ENCODE peak calls at places on chromosomes 3 and 15, in seven cellular contexts. One of them, this sample, is unnamed.
A peak's percentile ranks its signal among the peaks of the same experiment; 100 is the strongest.

GRCh38 chr3:50696276-50696675 is 21.5 kb downstream of the DOCK3 start:
- DNase-seq in cardiac fibroblast: no peak
- DNase-seq in NCI-H510A: no peak
- DNase-seq in CD8-positive, alpha-beta T cell: no peak
- DNase-seq in psoas muscle: no peak
- DNase-seq in NCI-H345: no peak
- DNase-seq in heart right ventricle: no peak
- DNase-seq in this sample: no peak

GRCh38 chr3:184234224-184234623 is 4.8 kb downstream of the VWA5B2 start:
- DNase-seq in NCI-H345: no peak
- DNase-seq in heart right ventricle: no peak
- DNase-seq in CD8-positive, alpha-beta T cell: no peak
- DNase-seq in NCI-H510A: no peak
- DNase-seq in cardiac fibroblast: peak; percentile 87
- DNase-seq in psoas muscle: peak; percentile 79
- DNase-seq in this sample: no peak

GRCh38 chr3:152941825-152942224 is 106.9 kb downstream of the P2RY1 start:
- DNase-seq in NCI-H510A: no peak
- DNase-seq in NCI-H345: no peak
- DNase-seq in heart right ventricle: no peak
- DNase-seq in CD8-positive, alpha-beta T cell: no peak
- DNase-seq in cardiac fibroblast: no peak
- DNase-seq in psoas muscle: no peak
- DNase-seq in this sample: no peak

GRCh38 chr3:127418560-127419099 is 130.8 kb upstream of the PRR20G start:
- DNase-seq in CD8-positive, alpha-beta T cell: no peak
- DNase-seq in NCI-H345: peak; percentile 16
- DNase-seq in heart right ventricle: no peak
- DNase-seq in psoas muscle: no peak
- DNase-seq in cardiac fibroblast: no peak
- DNase-seq in NCI-H510A: no peak
- DNase-seq in this sample: peak; percentile 73

GRCh38 chr3:197753263-197753662 is 3.6 kb downstream of the FYTTD1 start:
- DNase-seq in heart right ventricle: no peak
- DNase-seq in cardiac fibroblast: no peak
- DNase-seq in NCI-H510A: no peak
- DNase-seq in NCI-H345: no peak
- DNase-seq in CD8-positive, alpha-beta T cell: no peak
- DNase-seq in psoas muscle: no peak
- DNase-seq in this sample: no peak

GRCh38 chr3:36937492-36937891 is 7.4 kb downstream of the TRANK1 start:
- DNase-seq in cardiac fibroblast: peak; percentile 37
- DNase-seq in psoas muscle: no peak
- DNase-seq in CD8-positive, alpha-beta T cell: no peak
- DNase-seq in heart right ventricle: no peak
- DNase-seq in NCI-H345: no peak
- DNase-seq in NCI-H510A: no peak
- DNase-seq in this sample: no peak

GRCh38 chr3:177860236-177860635 is 663.0 kb upstream of the TBL1XR1 start:
- DNase-seq in cardiac fibroblast: no peak
- DNase-seq in NCI-H345: no peak
- DNase-seq in CD8-positive, alpha-beta T cell: no peak
- DNase-seq in heart right ventricle: no peak
- DNase-seq in NCI-H510A: no peak
- DNase-seq in psoas muscle: no peak
- DNase-seq in this sample: no peak

GRCh38 chr3:151798476-151798875 is 15.4 kb upstream of the AADAC start:
- DNase-seq in psoas muscle: no peak
- DNase-seq in CD8-positive, alpha-beta T cell: no peak
- DNase-seq in cardiac fibroblast: peak; percentile 75
- DNase-seq in heart right ventricle: no peak
- DNase-seq in NCI-H510A: no peak
- DNase-seq in NCI-H345: no peak
- DNase-seq in this sample: no peak

GRCh38 chr3:148615385-148615784 is 82.3 kb upstream of the AGTR1 start:
- DNase-seq in psoas muscle: no peak
- DNase-seq in heart right ventricle: no peak
- DNase-seq in NCI-H345: no peak
- DNase-seq in CD8-positive, alpha-beta T cell: no peak
- DNase-seq in cardiac fibroblast: no peak
- DNase-seq in NCI-H510A: no peak
- DNase-seq in this sample: no peak

GRCh38 chr3:59660376-59660775 is 610.6 kb upstream of the CFAP20DC start:
- DNase-seq in NCI-H510A: no peak
- DNase-seq in heart right ventricle: no peak
- DNase-seq in cardiac fibroblast: no peak
- DNase-seq in psoas muscle: no peak
- DNase-seq in NCI-H345: peak; percentile 18
- DNase-seq in CD8-positive, alpha-beta T cell: no peak
- DNase-seq in this sample: no peak

GRCh38 chr15:65824031-65824743 is 32.1 kb upstream of the DENND4A start:
- DNase-seq in heart right ventricle: no peak
- DNase-seq in CD8-positive, alpha-beta T cell: no peak
- DNase-seq in NCI-H345: peak; percentile 34
- DNase-seq in cardiac fibroblast: peak; percentile 79
- DNase-seq in NCI-H510A: no peak
- DNase-seq in psoas muscle: no peak
- DNase-seq in this sample: no peak

GRCh38 chr15:68719676-68720075 is 101.0 kb downstream of the ANP32A start:
- DNase-seq in cardiac fibroblast: no peak
- DNase-seq in NCI-H345: no peak
- DNase-seq in psoas muscle: no peak
- DNase-seq in NCI-H510A: no peak
- DNase-seq in CD8-positive, alpha-beta T cell: no peak
- DNase-seq in heart right ventricle: no peak
- DNase-seq in this sample: no peak

GRCh38 chr3:189353318-189353958 is 181.7 kb downstream of the TPRG1 start:
- DNase-seq in psoas muscle: no peak
- DNase-seq in heart right ventricle: no peak
- DNase-seq in NCI-H345: no peak
- DNase-seq in cardiac fibroblast: no peak
- DNase-seq in NCI-H510A: no peak
- DNase-seq in CD8-positive, alpha-beta T cell: no peak
- DNase-seq in this sample: no peak

GRCh38 chr15:53576841-53577240 is 182.6 kb downstream of the WDR72 start:
- DNase-seq in cardiac fibroblast: no peak
- DNase-seq in CD8-positive, alpha-beta T cell: no peak
- DNase-seq in NCI-H510A: no peak
- DNase-seq in NCI-H345: no peak
- DNase-seq in heart right ventricle: no peak
- DNase-seq in psoas muscle: no peak
- DNase-seq in this sample: no peak

GRCh38 chr3:122991236-122991985 is 36.2 kb downstream of the SEMA5B start:
- DNase-seq in NCI-H345: no peak
- DNase-seq in CD8-positive, alpha-beta T cell: no peak
- DNase-seq in cardiac fibroblast: no peak
- DNase-seq in heart right ventricle: no peak
- DNase-seq in psoas muscle: peak; percentile 6
- DNase-seq in NCI-H510A: no peak
- DNase-seq in this sample: no peak

GRCh38 chr3:172208586-172209332 is 169.4 kb downstream of the FNDC3B start:
- DNase-seq in CD8-positive, alpha-beta T cell: no peak
- DNase-seq in NCI-H345: no peak
- DNase-seq in psoas muscle: peak; percentile 50
- DNase-seq in cardiac fibroblast: no peak
- DNase-seq in NCI-H510A: no peak
- DNase-seq in heart right ventricle: peak; percentile 10
- DNase-seq in this sample: no peak

GRCh38 chr3:15982667-15983145 is 184.9 kb upstream of the ANKRD28 start:
- DNase-seq in psoas muscle: peak; percentile 84
- DNase-seq in cardiac fibroblast: peak; percentile 96
- DNase-seq in NCI-H345: no peak
- DNase-seq in heart right ventricle: no peak
- DNase-seq in CD8-positive, alpha-beta T cell: no peak
- DNase-seq in NCI-H510A: no peak
- DNase-seq in this sample: no peak

GRCh38 chr3:25563601-25564000 is 101.1 kb downstream of the TOP2B start:
- DNase-seq in NCI-H345: no peak
- DNase-seq in NCI-H510A: no peak
- DNase-seq in CD8-positive, alpha-beta T cell: no peak
- DNase-seq in cardiac fibroblast: peak; percentile 30
- DNase-seq in psoas muscle: no peak
- DNase-seq in heart right ventricle: no peak
- DNase-seq in this sample: no peak

GRCh38 chr15:52171386-52171785 is 19.8 kb downstream of the GNB5 start:
- DNase-seq in NCI-H345: no peak
- DNase-seq in CD8-positive, alpha-beta T cell: no peak
- DNase-seq in cardiac fibroblast: peak; percentile 21
- DNase-seq in NCI-H510A: no peak
- DNase-seq in psoas muscle: no peak
- DNase-seq in heart right ventricle: no peak
- DNase-seq in this sample: no peak

GRCh38 chr3:100875239-100875638 is 118.0 kb downstream of the ABI3BP start:
- DNase-seq in NCI-H510A: no peak
- DNase-seq in NCI-H345: peak; percentile 35
- DNase-seq in heart right ventricle: peak; percentile 45
- DNase-seq in CD8-positive, alpha-beta T cell: no peak
- DNase-seq in psoas muscle: no peak
- DNase-seq in cardiac fibroblast: peak; percentile 67
- DNase-seq in this sample: no peak

GRCh38 chr3:88220126-88220525 is 70.4 kb downstream of the C3orf38 start:
- DNase-seq in cardiac fibroblast: no peak
- DNase-seq in psoas muscle: no peak
- DNase-seq in NCI-H510A: no peak
- DNase-seq in heart right ventricle: no peak
- DNase-seq in NCI-H345: no peak
- DNase-seq in CD8-positive, alpha-beta T cell: no peak
- DNase-seq in this sample: no peak

GRCh38 chr3:130905551-130905950 is 11.7 kb downstream of the ATP2C1 start:
- DNase-seq in NCI-H345: no peak
- DNase-seq in heart right ventricle: no peak
- DNase-seq in CD8-positive, alpha-beta T cell: no peak
- DNase-seq in cardiac fibroblast: peak; percentile 73
- DNase-seq in psoas muscle: no peak
- DNase-seq in NCI-H510A: no peak
- DNase-seq in this sample: no peak

GRCh38 chr3:99639579-99639978 is 1.2 kb downstream of the COL8A1 start:
- DNase-seq in NCI-H345: no peak
- DNase-seq in CD8-positive, alpha-beta T cell: no peak
- DNase-seq in cardiac fibroblast: peak; percentile 72
- DNase-seq in NCI-H510A: no peak
- DNase-seq in heart right ventricle: no peak
- DNase-seq in psoas muscle: no peak
- DNase-seq in this sample: no peak

GRCh38 chr3:125083776-125084175 is 28.0 kb upstream of the HEG1 start:
- DNase-seq in cardiac fibroblast: peak; percentile 50
- DNase-seq in psoas muscle: no peak
- DNase-seq in heart right ventricle: no peak
- DNase-seq in CD8-positive, alpha-beta T cell: no peak
- DNase-seq in NCI-H510A: no peak
- DNase-seq in NCI-H345: no peak
- DNase-seq in this sample: no peak

GRCh38 chr15:57165992-57166391 is 210.3 kb upstream of the CGNL1 start:
- DNase-seq in heart right ventricle: no peak
- DNase-seq in cardiac fibroblast: peak; percentile 66
- DNase-seq in CD8-positive, alpha-beta T cell: no peak
- DNase-seq in NCI-H510A: no peak
- DNase-seq in psoas muscle: no peak
- DNase-seq in NCI-H345: no peak
- DNase-seq in this sample: no peak

GRCh38 chr3:10224794-10225660 is 23.2 kb upstream of the TATDN2 start:
- DNase-seq in NCI-H510A: peak; percentile 27
- DNase-seq in NCI-H345: peak; percentile 74
- DNase-seq in heart right ventricle: peak; percentile 53
- DNase-seq in CD8-positive, alpha-beta T cell: peak; percentile 34
- DNase-seq in cardiac fibroblast: peak; percentile 85
- DNase-seq in psoas muscle: peak; percentile 78
- DNase-seq in this sample: no peak

GRCh38 chr3:59839283-59839682 is 789.5 kb upstream of the CFAP20DC start:
- DNase-seq in NCI-H510A: no peak
- DNase-seq in CD8-positive, alpha-beta T cell: no peak
- DNase-seq in NCI-H345: no peak
- DNase-seq in cardiac fibroblast: peak; percentile 66
- DNase-seq in psoas muscle: no peak
- DNase-seq in heart right ventricle: no peak
- DNase-seq in this sample: no peak

GRCh38 chr3:65348596-65348995 is 660.8 kb upstream of the ADAMTS9 start:
- DNase-seq in CD8-positive, alpha-beta T cell: no peak
- DNase-seq in cardiac fibroblast: peak; percentile 65
- DNase-seq in NCI-H510A: no peak
- DNase-seq in NCI-H345: no peak
- DNase-seq in psoas muscle: no peak
- DNase-seq in heart right ventricle: no peak
- DNase-seq in this sample: no peak

GRCh38 chr3:128914966-128915645 is 35.7 kb downstream of the ACAD9 start:
- DNase-seq in NCI-H345: no peak
- DNase-seq in cardiac fibroblast: no peak
- DNase-seq in heart right ventricle: no peak
- DNase-seq in CD8-positive, alpha-beta T cell: no peak
- DNase-seq in psoas muscle: no peak
- DNase-seq in NCI-H510A: no peak
- DNase-seq in this sample: no peak

GRCh38 chr15:70715840-70716510 is 47.4 kb downstream of the UACA start:
- DNase-seq in NCI-H345: no peak
- DNase-seq in CD8-positive, alpha-beta T cell: no peak
- DNase-seq in cardiac fibroblast: peak; percentile 48
- DNase-seq in NCI-H510A: no peak
- DNase-seq in psoas muscle: no peak
- DNase-seq in heart right ventricle: no peak
- DNase-seq in this sample: no peak

GRCh38 chr15:78508272-78508671 is 895 bp downstream of the HYKK start:
- DNase-seq in NCI-H510A: no peak
- DNase-seq in psoas muscle: no peak
- DNase-seq in cardiac fibroblast: no peak
- DNase-seq in heart right ventricle: no peak
- DNase-seq in NCI-H345: no peak
- DNase-seq in CD8-positive, alpha-beta T cell: no peak
- DNase-seq in this sample: no peak

GRCh38 chr3:67073812-67074211 is 75.7 kb downstream of the KBTBD8 start:
- DNase-seq in CD8-positive, alpha-beta T cell: no peak
- DNase-seq in psoas muscle: no peak
- DNase-seq in cardiac fibroblast: no peak
- DNase-seq in NCI-H510A: no peak
- DNase-seq in NCI-H345: no peak
- DNase-seq in heart right ventricle: no peak
- DNase-seq in this sample: no peak

GRCh38 chr3:58651268-58651667 is 15.3 kb downstream of the FAM3D start:
- DNase-seq in CD8-positive, alpha-beta T cell: no peak
- DNase-seq in NCI-H345: no peak
- DNase-seq in cardiac fibroblast: peak; percentile 54
- DNase-seq in heart right ventricle: no peak
- DNase-seq in psoas muscle: no peak
- DNase-seq in NCI-H510A: no peak
- DNase-seq in this sample: no peak

This sample was measured in NCI-H187 treated with DMSO at 0.1 percent for 48 hours.